ENCODE peak calls at places on chromosomes 5 and 9, in six cellular contexts. O, G, J, C, W and Q are unnamed samples.

GRCh38 chr9:94623253-94623652 is 16.1 kb downstream of the FBP1 start:
- DNase-seq in C (peak; percentile 11), J (no peak), O (peak; percentile 92), W (no peak), G (no peak), Q (no peak)

GRCh38 chr5:88729476-88730182 is 153.4 kb downstream of the MEF2C start:
- DNase-seq in W (no peak), G (peak; percentile 86), J (peak; percentile 4), O (peak; percentile 83), C (peak; percentile 66), Q (no peak)

GRCh38 chr5:139882961-139883539 is 87.4 kb downstream of the PSD2 start:
- DNase-seq in W (no peak), G (no peak), O (no peak), J (no peak), C (no peak), Q (no peak)

GRCh38 chr9:117763314-117763713 is 59.1 kb downstream of the TLR4 start:
- DNase-seq in G (peak; percentile 60), O (peak; percentile 84), J (no peak), W (no peak), C (peak; percentile 35), Q (no peak)

GRCh38 chr5:56359809-56360685 is 126.9 kb upstream of the ANKRD55 start:
- DNase-seq in C (peak; percentile 67), O (no peak), J (no peak), W (no peak), G (no peak), Q (no peak)

GRCh38 chr9:70421020-70421271 is 6.5 kb upstream of the KLF9 start:
- DNase-seq in W (no peak), G (no peak), O (no peak), J (no peak), C (no peak), Q (no peak)

GRCh38 chr5:126718246-126718868 is 58.6 kb upstream of the LMNB1 start:
- DNase-seq in O (peak; percentile 92), W (no peak), J (no peak), C (no peak), G (no peak), Q (no peak)

GRCh38 chr5:134574521-134574920 is 49.1 kb downstream of the JADE2 start:
- DNase-seq in G (no peak), W (no peak), J (no peak), C (no peak), O (no peak), Q (no peak)

GRCh38 chr5:175162036-175162435 is 281.9 kb downstream of the DRD1 start:
- DNase-seq in O (no peak), G (no peak), C (peak; percentile 2), W (no peak), J (no peak), Q (no peak)

GRCh38 chr5:13660072-13660471 is 284.4 kb downstream of the DNAH5 start:
- DNase-seq in W (no peak), O (no peak), C (peak; percentile 25), J (no peak), G (peak; percentile 17), Q (no peak)

GRCh38 chr5:126681970-126682369 is 81.2 kb downstream of the PHAX start:
- DNase-seq in G (no peak), J (no peak), W (no peak), O (no peak), C (no peak), Q (no peak)

GRCh38 chr9:136694163-136694864 is 7.1 kb upstream of the AGPAT2 start:
- DNase-seq in J (no peak), W (no peak), G (peak; percentile 61), C (no peak), O (peak; percentile 93), Q (no peak)

GRCh38 chr5:38184627-38185026 is 73.7 kb upstream of the EGFLAM start:
- DNase-seq in C (no peak), W (no peak), J (no peak), G (no peak), O (no peak), Q (no peak)

GRCh38 chr5:97134634-97135033 is 7.8 kb downstream of the LIX1 start:
- DNase-seq in J (no peak), C (no peak), W (no peak), O (peak; percentile 75), G (no peak), Q (no peak)

GRCh38 chr9:87554976-87555375 is 57.3 kb downstream of the DAPK1 start:
- DNase-seq in W (no peak), O (no peak), J (no peak), C (no peak), G (no peak), Q (no peak)

GRCh38 chr9:117273612-117274011 is 141.2 kb downstream of the ASTN2 start:
- DNase-seq in W (no peak), J (no peak), O (no peak), G (no peak), C (no peak), Q (no peak)

GRCh38 chr5:173954671-173955605 is 34.0 kb upstream of the C5orf47 start:
- DNase-seq in O (no peak), C (peak; percentile 82), G (no peak), W (no peak), J (no peak), Q (no peak)

GRCh38 chr9:120944434-120945125 is 18.0 kb upstream of the TRAF1 start:
- DNase-seq in C (no peak), G (no peak), O (no peak), W (no peak), J (no peak), Q (no peak)

GRCh38 chr5:116666901-116667300 is 92.3 kb upstream of the SEMA6A start:
- DNase-seq in W (no peak), G (no peak), J (no peak), C (no peak), O (no peak), Q (no peak)

GRCh38 chr5:135497971-135498661 is 37.6 kb downstream of the NEUROG1 start:
- DNase-seq in C (no peak), O (no peak), W (peak; percentile 27), G (no peak), J (no peak), Q (no peak)

GRCh38 chr5:55160493-55161209 is 680 bp downstream of the GPX8 start:
- DNase-seq in W (peak; percentile 74), C (peak; percentile 97), J (no peak), O (peak; percentile 72), G (peak; percentile 94), Q (no peak)

GRCh38 chr5:68431181-68431580 is 215.6 kb downstream of the PIK3R1 start:
- DNase-seq in O (no peak), J (no peak), G (no peak), W (no peak), C (peak; percentile 79), Q (no peak)

GRCh38 chr5:138843789-138844461 is 31.2 kb downstream of the LRRTM2 start:
- DNase-seq in G (no peak), W (peak; percentile 83), O (no peak), J (no peak), C (peak; percentile 34), Q (no peak)

GRCh38 chr9:126309427-126310179 is 17.0 kb upstream of the MVB12B start:
- DNase-seq in J (no peak), G (no peak), C (no peak), W (no peak), O (peak; percentile 21), Q (no peak)

GRCh38 chr5:32446660-32447059 is 2.1 kb upstream of the ZFR start:
- DNase-seq in G (no peak), C (no peak), W (no peak), O (no peak), J (no peak), Q (no peak)

GRCh38 chr5:67880876-67881275 is 334.7 kb upstream of the PIK3R1 start:
- DNase-seq in W (peak; percentile 77), J (peak; percentile 71), C (peak; percentile 9), G (no peak), O (no peak), Q (no peak)

GRCh38 chr9:123445981-123446610 is 90.1 kb downstream of the CRB2 start:
- DNase-seq in W (no peak), J (no peak), G (no peak), O (peak; percentile 76), C (peak; percentile 78), Q (no peak)

GRCh38 chr9:109476781-109477268 is 21.3 kb downstream of the PTPN3 start:
- DNase-seq in G (no peak), W (no peak), O (no peak), J (no peak), C (no peak), Q (no peak)

GRCh38 chr5:91443028-91443427 is 59.9 kb upstream of the ARRDC3 start:
- DNase-seq in O (no peak), G (no peak), J (no peak), W (no peak), C (peak; percentile 91), Q (no peak)

GRCh38 chr9:81141952-81142351 is 547.4 kb downstream of the TLE1 start:
- DNase-seq in C (no peak), G (no peak), W (no peak), J (no peak), O (no peak), Q (no peak)
- H3K9me3 ChIP-seq in C (no peaks in the 10 kb centered on the region), G (no peaks in the 10 kb centered on the region), W (no peaks in the 10 kb centered on the region), J (no peaks in the 10 kb centered on the region), O (peaks cover 8% of the 10 kb centered on the region), Q (no peaks in the 10 kb centered on the region)

DNA sequence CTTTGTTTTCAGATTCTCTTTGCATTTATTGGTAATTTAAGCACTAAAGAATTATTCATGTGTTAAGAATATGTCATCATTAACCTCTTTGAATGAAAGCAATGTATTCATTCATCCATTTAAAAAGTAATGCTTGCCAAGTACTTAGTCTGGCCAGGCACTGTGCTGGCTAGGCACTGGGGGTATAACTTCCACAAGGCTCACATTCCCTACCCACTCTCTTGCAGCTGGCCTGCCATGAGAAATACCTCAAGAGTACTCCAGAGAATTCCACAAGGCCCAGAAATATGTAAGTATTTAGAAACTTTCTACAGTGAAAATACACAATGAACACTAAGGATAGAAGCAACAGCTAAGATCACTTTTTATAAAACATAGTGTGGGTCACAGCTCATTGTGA is 25.4 kb downstream of the ZNF300 start:
- DNase-seq in W (no peak), G (no peak), O (no peak), J (no peak), C (peak; percentile 4), Q (no peak)
- H3K9me3 ChIP-seq in W (peaks cover 3% of the 10 kb centered on the region), G (no peaks in the 10 kb centered on the region), O (peaks cover 6% of the 10 kb centered on the region), J (peaks cover 2% of the 10 kb centered on the region), C (no peaks in the 10 kb centered on the region), Q (no peaks in the 10 kb centered on the region)

DNA sequence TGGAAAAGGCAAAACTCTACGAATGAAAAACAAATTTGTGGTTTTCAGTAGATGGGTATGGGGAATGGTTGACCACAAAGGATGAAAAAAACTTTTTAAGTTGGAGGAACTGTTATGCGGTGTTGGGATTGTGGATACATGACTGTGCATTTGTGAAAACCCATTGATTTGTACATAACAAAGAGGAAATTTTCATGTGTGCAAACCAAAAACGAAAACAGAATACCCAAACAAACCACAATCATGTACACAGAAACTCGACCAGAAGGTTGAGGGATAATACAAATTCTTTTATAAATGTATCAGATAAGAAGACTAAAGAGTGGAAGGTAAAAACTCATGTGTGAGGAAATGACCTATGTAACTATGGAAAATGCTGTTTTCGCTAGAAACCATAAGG is 1012.4 kb downstream of the CDH18 start:
- DNase-seq in G (no peak), O (no peak), C (peak; percentile 19), W (no peak), J (no peak), Q (no peak)
- H3K9me3 ChIP-seq in G (peaks cover 1% of the 10 kb centered on the region), O (peaks cover 7% of the 10 kb centered on the region), C (no peaks in the 10 kb centered on the region), W (no peaks in the 10 kb centered on the region), J (no peaks in the 10 kb centered on the region), Q (no peaks in the 10 kb centered on the region)

DNA sequence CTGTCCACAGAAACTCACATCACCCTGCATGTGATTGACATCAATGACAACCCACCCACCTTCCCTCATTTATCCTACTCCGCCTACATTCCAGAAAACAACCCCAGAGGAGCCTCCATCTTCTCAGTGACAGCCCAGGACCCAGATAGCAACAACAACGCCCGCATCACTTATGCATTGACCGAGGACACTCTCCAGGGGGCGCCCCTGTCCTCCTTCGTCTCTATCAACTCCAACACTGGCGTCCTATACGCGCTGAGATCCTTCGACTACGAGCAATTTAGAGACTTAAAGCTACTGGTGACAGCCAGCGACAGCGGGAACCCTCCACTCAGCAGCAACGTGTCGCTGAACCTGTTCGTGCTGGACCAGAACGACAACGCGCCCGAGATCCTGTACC is 1.7 kb downstream of the PCDHGA3 start:
- DNase-seq in O (no peak), G (no peak), W (no peak), J (no peak), C (no peak), Q (no peak)
- H3K9me3 ChIP-seq in O (peaks cover 54% of the 10 kb centered on the region), G (no peaks in the 10 kb centered on the region), W (no peaks in the 10 kb centered on the region), J (peaks cover 10% of the 10 kb centered on the region), C (no peaks in the 10 kb centered on the region), Q (peaks cover 9% of the 10 kb centered on the region)